ENCODE peak calls at places on chromosomes 16 and 17, in six cellular contexts. W, V, I, R, O and B are unnamed samples.

GRCh38 chr16:57513371-57514102 is 22.8 kb downstream of the CCDC102A start:
- DNase-seq in O (no peak), V (no peak), I (no peak), R (no peak), W (peak), B (no peak)

GRCh38 chr16:35210681-35211433 is 1751.4 kb downstream of the TP53TG3F start:
- DNase-seq in W (no peak), V (no peak), O (no peak), I (no peak), R (no peak), B (peak)

GRCh38 chr16:1057252-1057932 is 15.2 kb upstream of the SSTR5 start:
- DNase-seq in W (no peak), I (peak), R (peak), V (peak), O (peak), B (no peak)

GRCh38 chr16:20763461-20764232 is at the start of gene ACSM3:
- DNase-seq in V (peak), W (peak), O (peak), I (peak), R (peak), B (peak)

GRCh38 chr17:2011421-2012371 is 13.4 kb downstream of the RTN4RL1 start:
- DNase-seq in W (no peak), I (peak), R (peak), O (peak), V (peak), B (peak)

GRCh38 chr17:47902039-47902744 is 6.2 kb downstream of the SP2 start:
- DNase-seq in O (peak), V (no peak), I (peak), R (no peak), W (no peak), B (no peak)

GRCh38 chr17:41654134-41654907 is 29.9 kb upstream of the KRT17 start:
- DNase-seq in R (peak), W (no peak), V (peak), I (no peak), O (peak), B (no peak)

GRCh38 chr16:46650224-46650623 is 29.0 kb upstream of the SHCBP1 start:
- DNase-seq in V (peak), W (no peak), O (no peak), R (no peak), I (no peak), B (no peak)

GRCh38 chr16:10827691-10828341 is 9.2 kb upstream of the TVP23A start:
- DNase-seq in V (peak), R (peak), I (no peak), W (peak), O (no peak), B (no peak)

GRCh38 chr16:2468725-2469398 is 2.2 kb upstream of the NTN3 start:
- DNase-seq in W (no peak), O (peak), R (no peak), I (peak), V (no peak), B (no peak)

GRCh38 chr17:1003633-1003971 is 6.7 kb downstream of the TIMM22 start:
- DNase-seq in V (no peak), W (no peak), O (no peak), I (no peak), R (no peak), B (no peak)

GRCh38 chr17:50577451-50577954 is 17.0 kb downstream of the CACNA1G start:
- DNase-seq in O (no peak), R (no peak), I (no peak), V (no peak), W (no peak), B (no peak)

GRCh38 chr16:78075800-78076199 is 23.7 kb upstream of the WWOX start:
- DNase-seq in R (no peak), W (no peak), O (peak), I (peak), V (no peak), B (no peak)

GRCh38 chr17:2853111-2853721 is 57.0 kb downstream of the RAP1GAP2 start:
- DNase-seq in W (no peak), R (peak), I (peak), O (peak), V (peak), B (no peak)

GRCh38 chr16:86490859-86491642 is 19.3 kb upstream of the FOXF1 start:
- DNase-seq in I (no peak), R (no peak), W (no peak), V (no peak), O (no peak), B (no peak)

GRCh38 chr17:64459284-64459747 is 10.4 kb downstream of the MILR1 start:
- DNase-seq in W (peak), V (no peak), O (no peak), R (peak), I (no peak), B (no peak)

GRCh38 chr17:67982034-67982640 is 14.1 kb downstream of the C17orf58 start:
- DNase-seq in O (no peak), I (no peak), V (no peak), R (no peak), W (peak), B (no peak)

GRCh38 chr17:28878158-28878910 is 19.2 kb downstream of the FLOT2 start:
- DNase-seq in W (no peak), O (no peak), R (no peak), V (no peak), I (no peak), B (no peak)

GRCh38 chr16:81239722-81240121 is 1.2 kb downstream of the BCO1 start:
- DNase-seq in W (no peak), O (no peak), R (no peak), I (no peak), V (no peak), B (no peak)

GRCh38 chr16:25941800-25942558 is 250.2 kb downstream of the HS3ST4 start:
- DNase-seq in R (no peak), V (no peak), O (no peak), I (no peak), W (no peak), B (no peak)

GRCh38 chr17:30380643-30381419 is 2.1 kb downstream of the CPD start:
- DNase-seq in O (no peak), I (no peak), V (no peak), R (no peak), W (no peak), B (no peak)

GRCh38 chr17:50036455-50037320 is 19.2 kb upstream of the ITGA3 start:
- DNase-seq in O (no peak), V (no peak), W (no peak), I (no peak), R (no peak), B (no peak)

GRCh38 chr16:6095414-6095813 is 997.8 kb upstream of the EEF2KMT start:
- DNase-seq in W (no peak), O (no peak), V (no peak), R (no peak), I (no peak), B (no peak)

GRCh38 chr17:68341482-68341881 is 50.2 kb downstream of the ARSG start:
- DNase-seq in W (no peak), I (peak), O (no peak), V (no peak), R (no peak), B (no peak)

GRCh38 chr17:16304832-16305231 is 48.4 kb downstream of the CENPV start:
- DNase-seq in R (no peak), O (peak), I (peak), V (no peak), W (no peak), B (no peak)

GRCh38 chr16:75004460-75004859 is 5.6 kb downstream of the ZNRF1 start:
- DNase-seq in I (no peak), R (no peak), O (no peak), W (no peak), V (no peak), B (no peak)

GRCh38 chr17:34763727-34764665 is 184.6 kb downstream of the TMEM132E start:
- DNase-seq in V (no peak), I (no peak), W (no peak), R (no peak), O (peak), B (no peak)

GRCh38 chr17:43823350-43824084 is 9.4 kb downstream of the MPP3 start:
- DNase-seq in O (no peak), W (no peak), I (no peak), V (peak), R (no peak), B (peak)

GRCh38 chr17:78678220-78678554 is 101.0 kb upstream of the DNAH17 start:
- DNase-seq in O (no peak), V (no peak), W (no peak), I (no peak), R (no peak), B (no peak)

GRCh38 chr16:72172105-72173034 is at the start of gene PMFBP1:
- DNase-seq in V (peak), O (no peak), I (no peak), W (peak), R (peak), B (no peak)

GRCh38 chr17:49717371-49717841 is 9.6 kb upstream of the SLC35B1 start:
- DNase-seq in V (peak), W (no peak), R (no peak), I (no peak), O (no peak), B (no peak)

GRCh38 chr17:7132511-7133094 is 18.0 kb upstream of the ASGR2 start:
- DNase-seq in V (peak), R (no peak), O (peak), I (peak), W (no peak), B (no peak)

GRCh38 chr16:6611535-6611934 is 721.1 kb upstream of the RBFOX1 start:
- DNase-seq in R (no peak), V (no peak), O (peak), W (no peak), I (peak), B (no peak)

GRCh38 chr17:27602721-27603445 is 28.1 kb upstream of the LGALS9 start:
- DNase-seq in I (peak), O (peak), W (no peak), R (peak), V (peak), B (peak)

GRCh38 chr16:57802635-57803412 is 533 bp upstream of the KIFC3 start:
- DNase-seq in R (no peak), W (no peak), O (peak), V (no peak), I (peak), B (no peak)

GRCh38 chr17:31541559-31541958 is 150.1 kb downstream of the RAB11FIP4 start:
- DNase-seq in V (peak), O (peak), W (no peak), I (no peak), R (no peak), B (no peak)
- TF ChIP-seq CTCF in V (peak), O (peak), W (peak), I (no peak), R (no peak), B (no peak)

GRCh38 chr17:42744283-42744805 is 496 bp downstream of the EZH1 start:
- DNase-seq in W (no peak), V (peak), O (no peak), I (no peak), R (peak), B (no peak)
- TF ChIP-seq CTCF in W (no peak), V (no peak), O (peak), I (no peak), R (no peak), B (no peak)

GRCh38 chr16:49000594-49000993 is 281.0 kb downstream of the CBLN1 start:
- DNase-seq in O (peak), I (peak), W (no peak), R (peak), V (no peak), B (no peak)
- TF ChIP-seq CTCF in O (peak), I (peak), W (peak), R (peak), V (peak), B (peak)

GRCh38 chr16:53081686-53082407 is 27.1 kb downstream of the CHD9 start:
- DNase-seq in O (no peak), W (no peak), R (no peak), V (no peak), I (no peak), B (no peak)

GRCh38 chr16:53083123-53083522 is 28.3 kb downstream of the CHD9 start:
- DNase-seq in R (peak), W (no peak), I (no peak), V (no peak), O (no peak), B (no peak)

GRCh38 chr16:53081032-53081424 is 26.2 kb downstream of the CHD9 start:
- DNase-seq in V (no peak), O (no peak), W (no peak), R (no peak), I (no peak), B (no peak)

GRCh38 chr16:53084141-53084541 is 29.4 kb downstream of the CHD9 start:
- DNase-seq in R (peak), I (no peak), W (no peak), V (no peak), O (no peak), B (no peak)

DNA sequence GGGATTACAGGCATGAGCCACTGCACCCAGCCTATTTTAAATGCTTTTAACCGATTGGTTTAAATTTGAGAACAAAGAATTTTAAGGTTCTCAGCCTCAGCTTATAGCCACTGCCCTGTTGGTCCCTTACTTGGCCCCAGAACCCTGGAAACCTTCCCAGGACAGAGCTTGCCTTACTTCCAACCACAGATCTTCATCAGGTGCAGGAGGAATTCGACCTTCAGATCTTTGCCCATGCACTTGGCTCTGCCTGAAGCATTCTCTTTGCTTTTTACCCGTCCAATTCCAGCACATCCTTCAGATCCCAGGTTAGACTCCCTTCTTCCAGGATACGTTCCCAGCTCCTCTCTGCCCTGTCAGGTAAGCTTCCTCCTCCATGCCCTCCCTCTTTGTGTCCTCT is 27.7 kb downstream of the CHD9 start:
- DNase-seq in V (no peak), O (no peak), R (no peak), W (no peak), I (no peak), B (no peak)
- TF ChIP-seq CTCF in V (no peak), O (no peak), R (no peak), W (no peak), I (no peak), B (no peak)

GRCh38 chr16:50244140-50244503 is 22.2 kb upstream of the ADCY7 start:
- DNase-seq in R (no peak), W (no peak), O (no peak), I (no peak), V (no peak), B (no peak)

GRCh38 chr16:50247123-50247905 is 19.0 kb upstream of the ADCY7 start:
- DNase-seq in W (no peak), R (no peak), V (no peak), O (no peak), I (no peak), B (no peak)

GRCh38 chr16:50246299-50247122 is 19.8 kb upstream of the ADCY7 start:
- DNase-seq in V (no peak), O (peak), W (no peak), R (no peak), I (peak), B (no peak)

GRCh38 chr16:50244504-50245416 is 21.6 kb upstream of the ADCY7 start:
- DNase-seq in W (no peak), V (no peak), I (peak), R (peak), O (peak), B (no peak)

GRCh38 chr16:50245417-50246298 is 20.7 kb upstream of the ADCY7 start:
- DNase-seq in I (peak), O (peak), V (peak), W (no peak), R (peak), B (no peak)
- TF ChIP-seq CTCF in I (no peak), O (peak), V (no peak), W (peak), R (peak), B (peak)

GRCh38 chr16:66346221-66346620 is 20.3 kb upstream of the CDH5 start:
- DNase-seq in O (peak), V (no peak), R (no peak), W (no peak), I (no peak), B (no peak)

GRCh38 chr16:66337434-66338188 is 28.9 kb upstream of the CDH5 start:
- DNase-seq in V (no peak), O (no peak), I (no peak), W (no peak), R (no peak), B (no peak)

GRCh38 chr16:66344533-66345145 is 21.9 kb upstream of the CDH5 start:
- DNase-seq in O (peak), R (peak), I (peak), W (no peak), V (peak), B (no peak)

DNA sequence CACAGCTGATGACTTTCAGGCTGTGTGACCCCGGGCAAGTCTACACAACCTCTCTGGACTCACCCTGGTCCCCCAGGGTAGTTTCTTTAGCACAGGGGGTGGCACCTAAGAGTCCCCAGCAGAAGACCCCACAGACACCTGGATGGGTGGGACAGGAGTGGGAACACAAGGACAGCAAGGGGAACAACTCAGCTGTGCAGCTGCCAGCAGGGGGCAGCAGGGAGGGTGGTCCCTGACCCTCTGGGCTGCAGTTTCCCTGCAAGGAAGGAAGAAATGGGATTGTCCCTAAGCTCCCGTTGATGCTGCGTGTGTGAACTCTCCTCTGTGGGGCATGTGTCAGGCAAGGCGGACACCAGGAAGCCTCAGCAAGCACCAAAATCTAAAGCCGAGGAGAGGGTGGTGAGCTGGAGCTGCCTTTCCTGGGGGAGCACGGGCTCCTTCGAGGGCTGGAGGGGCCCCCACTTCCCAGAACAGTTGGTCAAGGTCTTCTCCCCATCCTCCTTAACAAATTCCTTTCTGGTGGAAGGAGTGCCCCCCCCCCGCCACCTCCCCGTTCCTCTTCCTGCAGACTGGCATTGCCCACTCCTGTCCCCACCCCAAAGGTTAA is 24.1 kb upstream of the CDH5 start:
- DNase-seq in V (no peak), I (peak), W (no peak), R (no peak), O (peak), B (no peak)
- TF ChIP-seq CTCF in V (peak), I (peak), W (peak), R (peak), O (peak), B (peak)

GRCh38 chr16:88337021-88337420 is 45.7 kb upstream of the ZNF469 start:
- DNase-seq in V (no peak), W (no peak), I (no peak), R (no peak), O (no peak), B (no peak)

GRCh38 chr16:88338896-88339295 is 43.9 kb upstream of the ZNF469 start:
- DNase-seq in I (no peak), W (no peak), V (no peak), O (no peak), R (no peak), B (no peak)

GRCh38 chr16:88339926-88340754 is 42.6 kb upstream of the ZNF469 start:
- DNase-seq in W (no peak), R (no peak), I (no peak), V (no peak), O (no peak), B (no peak)

GRCh38 chr16:88337538-88337937 is 45.2 kb upstream of the ZNF469 start:
- DNase-seq in W (no peak), O (no peak), I (no peak), V (no peak), R (no peak), B (no peak)

GRCh38 chr16:88338111-88338510 is 44.6 kb upstream of the ZNF469 start:
- DNase-seq in O (no peak), W (no peak), I (no peak), V (no peak), R (no peak), B (no peak)
- TF ChIP-seq CTCF in O (no peak), W (no peak), I (no peak), V (no peak), R (no peak), B (no peak)

DNA sequence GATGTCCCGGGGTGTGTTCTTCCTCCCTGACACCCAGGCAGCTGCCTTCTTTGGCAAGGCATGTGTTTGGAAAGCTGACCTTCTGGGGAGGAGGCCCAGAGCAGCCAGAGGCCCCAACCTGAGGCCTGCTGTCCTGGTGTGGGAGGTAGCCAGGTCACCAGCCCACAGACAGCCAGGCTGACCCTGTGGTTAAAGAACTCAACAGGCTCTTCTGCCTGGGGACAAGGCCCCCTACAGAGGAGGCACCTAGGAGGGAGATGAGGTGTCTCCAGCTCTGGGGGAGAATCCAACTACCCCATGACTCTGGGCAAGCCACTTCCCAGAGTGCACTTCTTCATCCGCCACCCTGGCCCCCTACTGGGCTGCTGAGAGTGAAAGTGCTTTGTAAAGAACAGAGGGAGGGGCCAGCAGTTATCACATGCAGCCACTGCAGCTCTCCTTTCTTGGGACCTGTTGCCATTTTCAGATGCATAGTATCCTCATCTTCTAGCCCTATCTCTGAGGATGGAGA is 13.1 kb upstream of the SREBF1 start:
- DNase-seq in W (no peak), R (no peak), O (peak), I (peak), V (peak), B (no peak)
- TF ChIP-seq CTCF in W (peak), R (no peak), O (no peak), I (no peak), V (no peak), B (no peak)